ENCODE peak calls at places on chromosomes 13 and 19, in five cellular contexts. J is ACHN, S is midbrain, V is NAMALWA, U is cardiac fibroblast. Q is an unnamed sample.

GRCh38 chr13:101144808-101145419 is 271.4 kb downstream of the NALCN start:
- DNase-seq in J (peak), S (peak), V (peak), U (peak), Q (peak)

GRCh38 chr19:17806945-17807344 is 12.0 kb downstream of the B3GNT3 start:
- DNase-seq in J (no peak), S (no peak), V (no peak), U (no peak), Q (no peak)

GRCh38 chr19:1427221-1427620 is 11.0 kb upstream of the RPS15 start:
- DNase-seq in J (no peak), S (peak), V (no peak), U (no peak), Q (no peak)

GRCh38 chr13:86002921-86003488 is 203.8 kb upstream of the SLITRK6 start:
- DNase-seq in J (no peak), S (no peak), V (no peak), U (no peak), Q (peak)

GRCh38 chr13:113837554-113838355 is 26.1 kb downstream of the GAS6 start:
- DNase-seq in J (peak), S (peak), V (no peak), U (peak), Q (peak)

GRCh38 chr13:49649244-49649962 is 21.1 kb downstream of the ARL11 start:
- DNase-seq in J (peak), S (no peak), V (no peak), U (peak), Q (peak)

GRCh38 chr13:44648392-44649117 is 72.4 kb upstream of the TSC22D1 start:
- DNase-seq in J (peak), S (no peak), V (peak), U (peak), Q (peak)

GRCh38 chr19:11012507-11012906 is 51.7 kb downstream of the SMARCA4 start:
- DNase-seq in J (no peak), S (no peak), V (no peak), U (no peak), Q (no peak)

GRCh38 chr19:8458380-8458779 is 13.6 kb downstream of the HNRNPM start:
- DNase-seq in J (no peak), S (no peak), V (no peak), U (no peak), Q (no peak)

GRCh38 chr13:32624441-32624840 is 38.2 kb downstream of the PDS5B start:
- DNase-seq in J (no peak), S (no peak), V (no peak), U (no peak), Q (no peak)

GRCh38 chr13:46617382-46617781 is 64.4 kb downstream of the LRCH1 start:
- DNase-seq in J (no peak), S (no peak), V (no peak), U (peak), Q (no peak)

GRCh38 chr13:30142502-30143211 is 164.7 kb downstream of the KATNAL1 start:
- DNase-seq in J (peak), S (no peak), V (no peak), U (peak), Q (no peak)

GRCh38 chr13:102128216-102128800 is 273.5 kb downstream of the FGF14 start:
- DNase-seq in J (peak), S (no peak), V (peak), U (no peak), Q (no peak)